ENCODE peak calls at places on chromosomes 5 and 9, in six cellular contexts. Q, D, E, Z, L and C are unnamed samples.

GRCh38 chr9:78029601-78030552 is 1.7 kb downstream of the GNAQ start:
- DNase-seq in Q (no peak), D (no peak), E (peak; percentile 66), Z (peak; percentile 22), L (no peak), C (no peak)

GRCh38 chr9:131809941-131810344 is 70.1 kb upstream of the RAPGEF1 start:
- DNase-seq in Q (no peak), D (no peak), E (no peak), Z (no peak), L (no peak), C (no peak)

GRCh38 chr9:133953976-133954709 is 38.0 kb downstream of the VAV2 start:
- DNase-seq in Q (no peak), D (no peak), E (no peak), Z (no peak), L (no peak), C (no peak)

GRCh38 chr9:105993051-105993854 is 298.9 kb downstream of the TMEM38B start:
- DNase-seq in Q (no peak), D (no peak), E (no peak), Z (no peak), L (no peak), C (no peak)

GRCh38 chr5:173290477-173291131 is 37.6 kb downstream of the STC2 start:
- DNase-seq in Q (no peak), D (peak; percentile 57), E (no peak), Z (no peak), L (no peak), C (no peak)

GRCh38 chr5:177349362-177349647 is 2.2 kb downstream of the LMAN2 start:
- DNase-seq in Q (no peak), D (no peak), E (no peak), Z (no peak), L (no peak), C (no peak)

GRCh38 chr5:115816226-115817042 is at the start of gene CDO1:
- DNase-seq in Q (no peak), D (peak; percentile 55), E (peak; percentile 86), Z (peak; percentile 21), L (no peak), C (no peak)

GRCh38 chr5:75363726-75364495 is 26.9 kb downstream of the HMGCR start:
- DNase-seq in Q (no peak), D (peak; percentile 58), E (no peak), Z (no peak), L (no peak), C (no peak)

GRCh38 chr5:135828793-135829150 is 5.7 kb upstream of the SLC25A48 start:
- DNase-seq in Q (no peak), D (no peak), E (no peak), Z (no peak), L (no peak), C (no peak)

GRCh38 chr9:111851536-111851935 is 45.1 kb upstream of the UGCG start:
- DNase-seq in Q (no peak), D (no peak), E (no peak), Z (no peak), L (no peak), C (peak; percentile 48)

GRCh38 chr5:17257705-17258273 is 40.4 kb downstream of the BASP1 start:
- DNase-seq in Q (no peak), D (no peak), E (no peak), Z (peak; percentile 4), L (no peak), C (no peak)

GRCh38 chr5:141695627-141696180 is 13.7 kb upstream of the ARAP3 start:
- DNase-seq in Q (no peak), D (peak; percentile 73), E (peak; percentile 30), Z (no peak), L (no peak), C (no peak)

GRCh38 chr9:100111235-100111634 is 12.2 kb downstream of the INVS start:
- DNase-seq in Q (no peak), D (peak; percentile 92), E (peak; percentile 18), Z (no peak), L (no peak), C (no peak)

GRCh38 chr5:147560982-147561381 is 51.1 kb upstream of the DPYSL3 start:
- DNase-seq in Q (no peak), D (no peak), E (no peak), Z (no peak), L (no peak), C (no peak)

GRCh38 chr5:7763621-7764072 is 87.3 kb downstream of the CFAP90 start:
- DNase-seq in Q (no peak), D (no peak), E (no peak), Z (peak; percentile 90), L (no peak), C (no peak)

GRCh38 chr5:80389575-80389974 is 18.3 kb upstream of the ZFYVE16 start:
- DNase-seq in Q (no peak), D (no peak), E (no peak), Z (no peak), L (no peak), C (no peak)

GRCh38 chr9:98709968-98710965 is 1.5 kb upstream of the GABBR2 start:
- DNase-seq in Q (no peak), D (no peak), E (peak; percentile 35), Z (no peak), L (no peak), C (no peak)

GRCh38 chr5:154782812-154783592 is 27.8 kb downstream of the LARP1 start:
- DNase-seq in Q (no peak), D (no peak), E (no peak), Z (no peak), L (no peak), C (no peak)

GRCh38 chr5:27312291-27312690 is 273.9 kb upstream of the CDH9 start:
- DNase-seq in Q (no peak), D (no peak), E (no peak), Z (no peak), L (no peak), C (no peak)

GRCh38 chr5:90803891-90804290 is 245.3 kb downstream of the ADGRV1 start:
- DNase-seq in Q (no peak), D (no peak), E (no peak), Z (no peak), L (no peak), C (no peak)

GRCh38 chr9:137482094-137482781 is 23.1 kb upstream of the NSMF start:
- DNase-seq in Q (no peak), D (peak; percentile 53), E (peak; percentile 78), Z (no peak), L (no peak), C (no peak)

GRCh38 chr9:93093449-93094293 is 2.3 kb upstream of the CARD19 start:
- DNase-seq in Q (no peak), D (no peak), E (peak; percentile 70), Z (no peak), L (no peak), C (no peak)

GRCh38 chr5:37835400-37835973 is 4.4 kb downstream of the GDNF start:
- DNase-seq in Q (no peak), D (no peak), E (no peak), Z (no peak), L (no peak), C (no peak)

GRCh38 chr9:133874061-133874638 is 118.0 kb downstream of the VAV2 start:
- DNase-seq in Q (no peak), D (no peak), E (no peak), Z (no peak), L (no peak), C (peak; percentile 73)

GRCh38 chr9:84271004-84271886 is 69.3 kb downstream of the SLC28A3 start:
- DNase-seq in Q (no peak), D (peak; percentile 54), E (peak; percentile 29), Z (no peak), L (no peak), C (no peak)

GRCh38 chr5:177005619-177006264 is 837 bp downstream of the UIMC1 start:
- DNase-seq in Q (no peak), D (peak; percentile 83), E (peak; percentile 69), Z (peak; percentile 80), L (peak; percentile 37), C (peak; percentile 32)

GRCh38 chr9:120934271-120934670 is 7.7 kb upstream of the TRAF1 start:
- DNase-seq in Q (no peak), D (no peak), E (peak; percentile 48), Z (no peak), L (no peak), C (no peak)

GRCh38 chr5:114362197-114362976 is 517 bp downstream of the KCNN2 start:
- DNase-seq in Q (no peak), D (peak; percentile 24), E (no peak), Z (peak; percentile 15), L (no peak), C (no peak)

GRCh38 chr5:142292808-142293207 is 32.0 kb downstream of the SPRY4 start:
- DNase-seq in Q (no peak), D (no peak), E (no peak), Z (no peak), L (no peak), C (no peak)

GRCh38 chr5:122757268-122757667 is 17.6 kb upstream of the SNX2 start:
- DNase-seq in Q (no peak), D (no peak), E (no peak), Z (no peak), L (no peak), C (no peak)